ENCODE peak calls at places on chromosomes 7 and 10, in four cellular contexts. One of them, this sample, is unnamed.

GRCh38 chr10:110225441-110225755 is 18.0 kb downstream of the MXI1 start:
- DNase-seq in colonic mucosa: no peak
- DNase-seq in mucosa of descending colon: no peak
- DNase-seq in progenitor cell of endocrine pancreas: no peak
- DNase-seq in this sample: no peak

GRCh38 chr10:76299501-76299900 is 868.1 kb downstream of the LRMDA start:
- DNase-seq in progenitor cell of endocrine pancreas: no peak
- DNase-seq in colonic mucosa: no peak
- DNase-seq in mucosa of descending colon: no peak
- DNase-seq in this sample: no peak

GRCh38 chr10:48658243-48658888 is 26.3 kb upstream of the WDFY4 start:
- DNase-seq in mucosa of descending colon: peak; percentile 80
- DNase-seq in colonic mucosa: peak; percentile 76
- DNase-seq in progenitor cell of endocrine pancreas: peak; percentile 68
- DNase-seq in this sample: peak; percentile 84

GRCh38 chr7:39602351-39602750 is 21.0 kb upstream of the RALA start:
- DNase-seq in mucosa of descending colon: no peak
- DNase-seq in colonic mucosa: no peak
- DNase-seq in progenitor cell of endocrine pancreas: no peak
- DNase-seq in this sample: no peak

GRCh38 chr7:149799397-149800168 is 26.2 kb upstream of the ZNF467 start:
- DNase-seq in mucosa of descending colon: peak; percentile 45
- DNase-seq in colonic mucosa: peak; percentile 37
- DNase-seq in progenitor cell of endocrine pancreas: peak; percentile 49
- DNase-seq in this sample: no peak

GRCh38 chr7:25272265-25272664 is 44.0 kb upstream of the NPVF start:
- DNase-seq in mucosa of descending colon: no peak
- DNase-seq in progenitor cell of endocrine pancreas: no peak
- DNase-seq in colonic mucosa: no peak
- DNase-seq in this sample: no peak

GRCh38 chr7:117871778-117872538 is 1.3 kb downstream of the CTTNBP2 start:
- DNase-seq in colonic mucosa: peak; percentile 27
- DNase-seq in progenitor cell of endocrine pancreas: peak; percentile 15
- DNase-seq in mucosa of descending colon: peak; percentile 27
- DNase-seq in this sample: no peak

GRCh38 chr10:113126506-113127192 is 176.6 kb downstream of the TCF7L2 start:
- DNase-seq in progenitor cell of endocrine pancreas: peak; percentile 38
- DNase-seq in colonic mucosa: peak; percentile 65
- DNase-seq in mucosa of descending colon: peak; percentile 79
- DNase-seq in this sample: peak; percentile 86

GRCh38 chr10:33302188-33302829 is 32.2 kb downstream of the NRP1 start:
- DNase-seq in progenitor cell of endocrine pancreas: no peak
- DNase-seq in colonic mucosa: no peak
- DNase-seq in mucosa of descending colon: no peak
- DNase-seq in this sample: no peak

GRCh38 chr7:107505997-107506682 is 36.3 kb downstream of the GPR22 start:
- DNase-seq in mucosa of descending colon: peak; percentile 41
- DNase-seq in colonic mucosa: peak; percentile 81
- DNase-seq in progenitor cell of endocrine pancreas: no peak
- DNase-seq in this sample: no peak

GRCh38 chr10:130136214-130137076 is at the start of gene GLRX3:
- DNase-seq in progenitor cell of endocrine pancreas: peak; percentile 89
- DNase-seq in mucosa of descending colon: peak; percentile 91
- DNase-seq in colonic mucosa: peak; percentile 87
- DNase-seq in this sample: peak; percentile 96
- TF ChIP-seq CTCF in progenitor cell of endocrine pancreas: no peak
- TF ChIP-seq CTCF in mucosa of descending colon: no peak
- TF ChIP-seq CTCF in colonic mucosa: no peak
- TF ChIP-seq CTCF in this sample: no peak

GRCh38 chr7:151631968-151632749 is 112.5 kb upstream of the RHEB start:
- DNase-seq in progenitor cell of endocrine pancreas: peak; percentile 91
- DNase-seq in mucosa of descending colon: peak; percentile 94
- DNase-seq in colonic mucosa: peak; percentile 87
- DNase-seq in this sample: peak; percentile 96
- TF ChIP-seq CTCF in progenitor cell of endocrine pancreas: peak; percentile 53
- TF ChIP-seq CTCF in mucosa of descending colon: peak; percentile 24
- TF ChIP-seq CTCF in colonic mucosa: no peak
- TF ChIP-seq CTCF in this sample: peak; percentile 18

DNA sequence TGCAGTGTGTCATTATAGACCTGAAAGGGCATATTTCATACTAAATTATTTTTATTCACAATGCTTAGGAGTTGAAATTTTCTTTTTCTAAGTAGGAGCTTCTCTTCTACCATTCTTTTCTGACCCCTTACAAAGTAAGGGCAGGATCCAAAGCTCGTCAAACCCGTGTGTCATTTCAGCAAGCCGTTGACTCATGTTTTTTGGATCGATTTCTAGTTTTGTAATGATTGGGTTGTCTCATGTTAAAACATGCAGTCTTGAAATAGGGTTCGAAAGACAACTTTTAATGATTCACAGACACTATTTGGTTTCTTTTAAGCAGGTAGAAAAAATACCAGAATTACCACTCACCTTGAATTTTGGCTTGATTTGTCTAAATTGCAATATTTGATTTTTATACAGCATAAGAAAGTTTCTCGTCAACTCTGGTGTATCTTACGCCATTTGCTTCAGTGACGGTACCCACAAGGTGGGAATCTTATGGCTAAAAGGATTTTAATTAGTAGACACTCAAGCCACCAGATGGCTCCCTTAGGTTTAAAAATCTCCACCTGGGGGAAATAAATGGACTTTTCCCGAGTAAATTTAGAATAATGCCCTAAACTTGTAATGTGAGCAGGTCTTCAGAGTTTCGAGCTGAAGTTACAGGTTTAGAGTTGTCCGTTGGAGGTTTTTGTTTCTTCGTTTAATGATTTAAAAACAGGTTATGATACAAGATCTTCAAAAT is 283.4 kb downstream of the CCDC3 start:
- DNase-seq in mucosa of descending colon: no peak
- DNase-seq in colonic mucosa: no peak
- DNase-seq in progenitor cell of endocrine pancreas: no peak
- DNase-seq in this sample: no peak
- TF ChIP-seq CTCF in mucosa of descending colon: no peak
- TF ChIP-seq CTCF in colonic mucosa: no peak
- TF ChIP-seq CTCF in progenitor cell of endocrine pancreas: peak; percentile 16
- TF ChIP-seq CTCF in this sample: no peak

GRCh38 chr7:42186181-42186580 is 50.8 kb downstream of the GLI3 start:
- DNase-seq in progenitor cell of endocrine pancreas: no peak
- DNase-seq in mucosa of descending colon: no peak
- DNase-seq in colonic mucosa: no peak
- DNase-seq in this sample: no peak
- TF ChIP-seq CTCF in progenitor cell of endocrine pancreas: peak; percentile 75
- TF ChIP-seq CTCF in mucosa of descending colon: no peak
- TF ChIP-seq CTCF in colonic mucosa: no peak
- TF ChIP-seq CTCF in this sample: peak; percentile 28

GRCh38 chr10:101228682-101229274 is 485 bp downstream of the LBX1 start:
- DNase-seq in mucosa of descending colon: no peak
- DNase-seq in colonic mucosa: no peak
- DNase-seq in progenitor cell of endocrine pancreas: no peak
- DNase-seq in this sample: no peak
- TF ChIP-seq CTCF in mucosa of descending colon: no peak
- TF ChIP-seq CTCF in colonic mucosa: no peak
- TF ChIP-seq CTCF in progenitor cell of endocrine pancreas: peak; percentile 20
- TF ChIP-seq CTCF in this sample: no peak

DNA sequence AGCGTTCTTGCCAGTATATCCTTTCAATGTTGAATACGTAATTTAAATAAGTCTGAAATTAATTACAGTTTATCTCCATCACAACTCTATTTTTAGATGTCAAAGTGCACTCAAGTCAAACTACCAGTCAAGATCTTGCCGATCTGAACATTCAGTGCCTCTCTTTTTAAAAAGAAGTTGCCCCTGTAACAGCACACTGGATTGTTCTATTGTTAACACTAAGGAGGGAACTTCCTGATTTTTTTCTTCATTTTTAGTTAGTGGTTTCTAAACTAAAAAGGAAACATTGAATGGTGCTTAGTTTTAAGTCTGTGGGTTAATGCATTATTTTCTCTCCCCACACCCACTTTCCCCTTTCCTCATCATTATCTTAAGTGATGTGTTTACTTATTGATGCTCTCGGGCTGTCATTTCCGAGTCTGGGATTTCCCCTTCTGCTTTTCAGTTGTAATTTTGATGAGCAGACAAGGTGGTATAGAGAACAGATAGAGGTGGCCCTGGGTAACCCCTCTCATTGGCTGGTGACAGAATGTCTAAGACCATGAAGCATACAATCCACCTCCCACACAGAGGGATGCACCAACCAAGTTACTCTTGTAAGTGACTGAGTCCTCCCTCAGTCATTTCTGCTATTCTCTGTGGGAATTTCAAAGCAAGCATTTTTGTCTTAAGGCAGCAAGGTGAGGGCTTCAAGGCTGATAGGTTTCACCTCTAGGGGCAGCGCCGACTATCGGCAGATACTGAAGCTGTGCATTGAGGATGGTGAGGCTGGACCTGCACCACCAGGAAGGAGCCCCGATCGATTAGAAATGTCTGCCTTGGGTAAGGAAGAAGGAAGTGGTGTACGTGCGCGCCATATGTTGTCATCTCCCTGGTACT is 49.4 kb downstream of the CHN2 start:
- DNase-seq in progenitor cell of endocrine pancreas: no peak
- DNase-seq in mucosa of descending colon: no peak
- DNase-seq in colonic mucosa: no peak
- DNase-seq in this sample: no peak
- TF ChIP-seq CTCF in progenitor cell of endocrine pancreas: peak; percentile 18
- TF ChIP-seq CTCF in mucosa of descending colon: no peak
- TF ChIP-seq CTCF in colonic mucosa: no peak
- TF ChIP-seq CTCF in this sample: peak; percentile 17

DNA sequence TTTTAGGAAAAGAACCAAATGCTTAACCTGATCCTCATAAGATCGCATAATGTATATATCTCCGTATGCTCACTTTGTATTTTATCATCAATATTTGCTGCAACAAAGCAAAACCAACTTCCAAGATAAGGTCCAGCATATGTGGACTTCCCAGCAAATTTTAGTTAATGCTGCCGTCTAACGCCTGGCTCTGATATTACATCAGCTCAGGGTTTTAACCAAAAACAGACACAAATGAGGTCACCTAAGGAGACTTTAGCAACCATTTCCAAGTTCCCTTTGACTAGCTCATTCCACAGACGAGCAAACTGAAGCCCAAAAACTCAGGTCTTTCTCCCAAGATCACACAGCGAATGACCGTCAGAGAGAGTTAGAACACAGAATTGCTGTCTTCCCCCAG is 59.4 kb upstream of the UCN3 start:
- DNase-seq in colonic mucosa: no peak
- DNase-seq in progenitor cell of endocrine pancreas: no peak
- DNase-seq in mucosa of descending colon: no peak
- DNase-seq in this sample: no peak
- TF ChIP-seq CTCF in colonic mucosa: no peak
- TF ChIP-seq CTCF in progenitor cell of endocrine pancreas: no peak
- TF ChIP-seq CTCF in mucosa of descending colon: no peak
- TF ChIP-seq CTCF in this sample: no peak

This sample was measured in upper lobe of right lung.